ENCODE peak calls at places on chromosomes 2 and 18, in four cellular contexts. One of them, this sample, is unnamed.

GRCh38 chr2:73877071-73877802 is 15.6 kb upstream of the ACTG2 start:
- DNase-seq in IMR-90: no peak
- DNase-seq in trophoblast cell: no peak
- DNase-seq in mesenchymal stem cell: no peak
- DNase-seq in this sample: no peak

GRCh38 chr2:238771639-238772038 is 76.2 kb upstream of the TWIST2 start:
- DNase-seq in IMR-90: no peak
- DNase-seq in trophoblast cell: no peak
- DNase-seq in mesenchymal stem cell: no peak
- DNase-seq in this sample: no peak

GRCh38 chr2:191917967-191918651 is 71.2 kb upstream of the CAVIN2 start:
- DNase-seq in IMR-90: no peak
- DNase-seq in trophoblast cell: no peak
- DNase-seq in mesenchymal stem cell: no peak
- DNase-seq in this sample: no peak

GRCh38 chr2:143936758-143937562 is 583.0 kb downstream of the ZEB2 start:
- DNase-seq in IMR-90: peak; percentile 31
- DNase-seq in trophoblast cell: no peak
- DNase-seq in mesenchymal stem cell: peak; percentile 45
- DNase-seq in this sample: peak; percentile 23

GRCh38 chr2:20522311-20522710 is 75.4 kb downstream of the RHOB start:
- DNase-seq in IMR-90: no peak
- DNase-seq in trophoblast cell: no peak
- DNase-seq in mesenchymal stem cell: no peak
- DNase-seq in this sample: no peak

GRCh38 chr2:152005612-152006011 is 93.2 kb downstream of the CACNB4 start:
- DNase-seq in IMR-90: no peak
- DNase-seq in trophoblast cell: no peak
- DNase-seq in mesenchymal stem cell: no peak
- DNase-seq in this sample: no peak

GRCh38 chr2:238750212-238750904 is 97.5 kb upstream of the TWIST2 start:
- DNase-seq in IMR-90: no peak
- DNase-seq in trophoblast cell: no peak
- DNase-seq in mesenchymal stem cell: no peak
- DNase-seq in this sample: no peak

GRCh38 chr2:51441786-51442185 is 409.9 kb upstream of the NRXN1 start:
- DNase-seq in IMR-90: peak; percentile 6
- DNase-seq in trophoblast cell: no peak
- DNase-seq in mesenchymal stem cell: no peak
- DNase-seq in this sample: no peak

GRCh38 chr2:35503738-35504160 is 851.8 kb upstream of the CRIM1 start:
- DNase-seq in IMR-90: no peak
- DNase-seq in trophoblast cell: no peak
- DNase-seq in mesenchymal stem cell: no peak
- DNase-seq in this sample: no peak

GRCh38 chr2:44949329-44950151 is 8.0 kb downstream of the SIX3 start:
- DNase-seq in IMR-90: peak; percentile 12
- DNase-seq in trophoblast cell: no peak
- DNase-seq in mesenchymal stem cell: peak; percentile 30
- DNase-seq in this sample: peak; percentile 83

GRCh38 chr2:24816884-24817283 is 23.7 kb downstream of the CENPO start:
- DNase-seq in IMR-90: peak; percentile 94
- DNase-seq in trophoblast cell: peak; percentile 48
- DNase-seq in mesenchymal stem cell: peak; percentile 91
- DNase-seq in this sample: peak; percentile 16

GRCh38 chr2:98952971-98953370 is 16.9 kb upstream of the CRACDL start:
- DNase-seq in IMR-90: no peak
- DNase-seq in trophoblast cell: peak; percentile 53
- DNase-seq in mesenchymal stem cell: no peak
- DNase-seq in this sample: no peak

GRCh38 chr2:137938204-137938603 is 26.1 kb upstream of the HNMT start:
- DNase-seq in IMR-90: peak; percentile 59
- DNase-seq in trophoblast cell: no peak
- DNase-seq in mesenchymal stem cell: peak; percentile 53
- DNase-seq in this sample: no peak

GRCh38 chr2:207274541-207274940 is 108.8 kb upstream of the KLF7 start:
- DNase-seq in IMR-90: no peak
- DNase-seq in trophoblast cell: no peak
- DNase-seq in mesenchymal stem cell: no peak
- DNase-seq in this sample: no peak

GRCh38 chr2:236855176-236855865 is 230.4 kb upstream of the COPS8 start:
- DNase-seq in IMR-90: no peak
- DNase-seq in trophoblast cell: no peak
- DNase-seq in mesenchymal stem cell: no peak
- DNase-seq in this sample: no peak

GRCh38 chr2:112582314-112582746 is 2.1 kb upstream of the CHCHD5 start:
- DNase-seq in IMR-90: peak; percentile 68
- DNase-seq in trophoblast cell: peak; percentile 81
- DNase-seq in mesenchymal stem cell: peak; percentile 75
- DNase-seq in this sample: no peak

GRCh38 chr2:234304945-234305344 is 191.9 kb downstream of the ARL4C start:
- DNase-seq in IMR-90: peak; percentile 43
- DNase-seq in trophoblast cell: peak; percentile 94
- DNase-seq in mesenchymal stem cell: peak; percentile 21
- DNase-seq in this sample: peak; percentile 50

GRCh38 chr2:120825370-120826259 is 89.9 kb downstream of the GLI2 start:
- DNase-seq in IMR-90: peak; percentile 90
- DNase-seq in trophoblast cell: peak; percentile 26
- DNase-seq in mesenchymal stem cell: peak; percentile 94
- DNase-seq in this sample: no peak

GRCh38 chr2:68110102-68110501 is 47.3 kb upstream of the C1D start:
- DNase-seq in IMR-90: no peak
- DNase-seq in trophoblast cell: no peak
- DNase-seq in mesenchymal stem cell: no peak
- DNase-seq in this sample: no peak

GRCh38 chr2:225328192-225328591 is 71.3 kb upstream of the NYAP2 start:
- DNase-seq in IMR-90: peak; percentile 57
- DNase-seq in trophoblast cell: no peak
- DNase-seq in mesenchymal stem cell: peak; percentile 74
- DNase-seq in this sample: no peak

GRCh38 chr2:88253375-88253774 is 83.2 kb downstream of the THNSL2 start:
- DNase-seq in IMR-90: no peak
- DNase-seq in trophoblast cell: no peak
- DNase-seq in mesenchymal stem cell: no peak
- DNase-seq in this sample: no peak

GRCh38 chr2:145741161-145741560 is 1221.2 kb upstream of the ZEB2 start:
- DNase-seq in IMR-90: no peak
- DNase-seq in trophoblast cell: no peak
- DNase-seq in mesenchymal stem cell: no peak
- DNase-seq in this sample: no peak

GRCh38 chr2:65562890-65563289 is 130.5 kb upstream of the SPRED2 start:
- DNase-seq in IMR-90: no peak
- DNase-seq in trophoblast cell: no peak
- DNase-seq in mesenchymal stem cell: no peak
- DNase-seq in this sample: no peak

GRCh38 chr18:46297621-46298020 is 193.4 kb downstream of the HAUS1 start:
- DNase-seq in IMR-90: no peak
- DNase-seq in trophoblast cell: no peak
- DNase-seq in mesenchymal stem cell: no peak
- DNase-seq in this sample: no peak

GRCh38 chr2:206970589-206971375 is 31.5 kb downstream of the CPO start:
- DNase-seq in IMR-90: no peak
- DNase-seq in trophoblast cell: no peak
- DNase-seq in mesenchymal stem cell: no peak
- DNase-seq in this sample: no peak

GRCh38 chr2:47520825-47521665 is 118.1 kb downstream of the MSH2 start:
- DNase-seq in IMR-90: peak; percentile 61
- DNase-seq in trophoblast cell: peak; percentile 53
- DNase-seq in mesenchymal stem cell: no peak
- DNase-seq in this sample: no peak

GRCh38 chr2:11342561-11343343 is 1.7 kb downstream of the ROCK2 start:
- DNase-seq in IMR-90: peak; percentile 87
- DNase-seq in trophoblast cell: peak; percentile 61
- DNase-seq in mesenchymal stem cell: peak; percentile 87
- DNase-seq in this sample: no peak

DNA sequence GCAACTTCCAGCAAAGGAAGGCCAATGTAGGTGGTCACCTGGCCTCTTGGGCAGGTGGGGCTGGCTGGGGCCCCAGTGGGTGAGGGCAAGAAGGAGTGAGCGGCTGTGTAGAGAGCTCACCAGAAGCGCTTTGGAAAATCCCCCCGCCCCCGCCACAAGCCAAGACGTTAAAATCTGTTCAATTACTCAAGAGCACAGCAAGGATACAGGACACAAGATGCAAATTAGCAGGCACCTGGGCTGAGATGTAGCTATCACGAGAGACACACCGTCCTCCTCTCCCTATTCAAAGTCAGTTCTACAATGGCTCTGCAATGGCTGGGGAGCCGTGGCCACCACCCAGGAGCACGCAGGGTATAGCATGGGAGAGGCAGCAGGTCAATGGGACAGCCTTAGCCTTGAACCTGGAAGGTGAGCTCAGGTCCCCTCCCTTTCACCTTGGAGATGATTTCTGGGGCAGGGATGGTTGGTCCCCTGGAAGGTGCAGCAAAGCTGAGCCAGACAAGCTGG is 38.5 kb upstream of the GPR17 start:
- DNase-seq in IMR-90: no peak
- DNase-seq in trophoblast cell: no peak
- DNase-seq in mesenchymal stem cell: no peak
- DNase-seq in this sample: no peak
- H2AK5ac ChIP-seq in IMR-90: no peak overlapping the region
- H2AK5ac ChIP-seq in trophoblast cell: no peak overlapping the region
- H2AK5ac ChIP-seq in mesenchymal stem cell: no peak overlapping the region
- H2AK5ac ChIP-seq in this sample: no peak overlapping the region

GRCh38 chr2:10331702-10332401 is 29.1 kb downstream of the HPCAL1 start:
- DNase-seq in IMR-90: no peak
- DNase-seq in trophoblast cell: peak; percentile 41
- DNase-seq in mesenchymal stem cell: no peak
- DNase-seq in this sample: no peak
- H4K91ac ChIP-seq in IMR-90: no peak overlapping the region
- H4K91ac ChIP-seq in trophoblast cell: peak overlapping the region; percentile 25
- H4K91ac ChIP-seq in mesenchymal stem cell: no peak overlapping the region
- H4K91ac ChIP-seq in this sample: no peak overlapping the region

GRCh38 chr18:54030434-54030833 is 194.0 kb downstream of the MBD2 start:
- DNase-seq in IMR-90: no peak
- DNase-seq in trophoblast cell: no peak
- DNase-seq in mesenchymal stem cell: no peak
- DNase-seq in this sample: no peak
- H2AK5ac ChIP-seq in IMR-90: no peak overlapping the region
- H2AK5ac ChIP-seq in trophoblast cell: no peak overlapping the region
- H2AK5ac ChIP-seq in mesenchymal stem cell: no peak overlapping the region
- H2AK5ac ChIP-seq in this sample: no peak overlapping the region

DNA sequence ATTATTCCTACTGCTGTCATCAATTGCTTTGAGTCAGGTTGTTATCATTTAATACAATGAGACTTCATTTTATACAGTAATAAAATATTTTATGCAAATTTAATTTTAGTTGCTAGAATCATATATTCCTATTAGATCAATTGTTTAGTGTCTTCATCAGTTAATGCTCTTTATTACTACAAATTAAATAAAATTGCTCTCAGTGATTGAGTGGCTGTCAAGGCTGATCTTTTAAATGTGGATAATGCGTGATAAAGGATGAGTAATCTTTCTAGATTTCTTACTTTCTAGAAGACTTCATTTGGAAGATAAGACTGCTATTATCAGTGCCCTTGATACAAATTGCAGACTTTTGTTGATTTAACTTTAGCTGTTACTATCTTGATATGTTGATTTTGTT is 59.6 kb upstream of the CDH2 start:
- DNase-seq in IMR-90: no peak
- DNase-seq in trophoblast cell: no peak
- DNase-seq in mesenchymal stem cell: no peak
- DNase-seq in this sample: no peak
- H4K91ac ChIP-seq in IMR-90: no peak overlapping the region
- H4K91ac ChIP-seq in trophoblast cell: no peak overlapping the region
- H4K91ac ChIP-seq in mesenchymal stem cell: no peak overlapping the region
- H4K91ac ChIP-seq in this sample: no peak overlapping the region

GRCh38 chr2:241189093-241189855 is 797 bp downstream of the ANO7 start:
- DNase-seq in IMR-90: no peak
- DNase-seq in trophoblast cell: no peak
- DNase-seq in mesenchymal stem cell: no peak
- DNase-seq in this sample: no peak
- H2AK5ac ChIP-seq in IMR-90: no peak overlapping the region
- H2AK5ac ChIP-seq in trophoblast cell: no peak overlapping the region
- H2AK5ac ChIP-seq in mesenchymal stem cell: no peak overlapping the region
- H2AK5ac ChIP-seq in this sample: no peak overlapping the region

GRCh38 chr18:44677933-44678332 is 2.8 kb upstream of the SETBP1 start:
- DNase-seq in IMR-90: no peak
- DNase-seq in trophoblast cell: no peak
- DNase-seq in mesenchymal stem cell: no peak
- DNase-seq in this sample: no peak

GRCh38 chr18:44679912-44680270 is 797 bp upstream of the SETBP1 start:
- DNase-seq in IMR-90: peak; percentile 31
- DNase-seq in trophoblast cell: peak; percentile 68
- DNase-seq in mesenchymal stem cell: peak; percentile 71
- DNase-seq in this sample: no peak

GRCh38 chr18:44678725-44679055 is 2.0 kb upstream of the SETBP1 start:
- DNase-seq in IMR-90: no peak
- DNase-seq in trophoblast cell: no peak
- DNase-seq in mesenchymal stem cell: no peak
- DNase-seq in this sample: no peak

GRCh38 chr18:44680271-44681038 is at the start of gene SETBP1:
- DNase-seq in IMR-90: peak; percentile 2
- DNase-seq in trophoblast cell: peak; percentile 45
- DNase-seq in mesenchymal stem cell: peak; percentile 56
- DNase-seq in this sample: no peak

DNA sequence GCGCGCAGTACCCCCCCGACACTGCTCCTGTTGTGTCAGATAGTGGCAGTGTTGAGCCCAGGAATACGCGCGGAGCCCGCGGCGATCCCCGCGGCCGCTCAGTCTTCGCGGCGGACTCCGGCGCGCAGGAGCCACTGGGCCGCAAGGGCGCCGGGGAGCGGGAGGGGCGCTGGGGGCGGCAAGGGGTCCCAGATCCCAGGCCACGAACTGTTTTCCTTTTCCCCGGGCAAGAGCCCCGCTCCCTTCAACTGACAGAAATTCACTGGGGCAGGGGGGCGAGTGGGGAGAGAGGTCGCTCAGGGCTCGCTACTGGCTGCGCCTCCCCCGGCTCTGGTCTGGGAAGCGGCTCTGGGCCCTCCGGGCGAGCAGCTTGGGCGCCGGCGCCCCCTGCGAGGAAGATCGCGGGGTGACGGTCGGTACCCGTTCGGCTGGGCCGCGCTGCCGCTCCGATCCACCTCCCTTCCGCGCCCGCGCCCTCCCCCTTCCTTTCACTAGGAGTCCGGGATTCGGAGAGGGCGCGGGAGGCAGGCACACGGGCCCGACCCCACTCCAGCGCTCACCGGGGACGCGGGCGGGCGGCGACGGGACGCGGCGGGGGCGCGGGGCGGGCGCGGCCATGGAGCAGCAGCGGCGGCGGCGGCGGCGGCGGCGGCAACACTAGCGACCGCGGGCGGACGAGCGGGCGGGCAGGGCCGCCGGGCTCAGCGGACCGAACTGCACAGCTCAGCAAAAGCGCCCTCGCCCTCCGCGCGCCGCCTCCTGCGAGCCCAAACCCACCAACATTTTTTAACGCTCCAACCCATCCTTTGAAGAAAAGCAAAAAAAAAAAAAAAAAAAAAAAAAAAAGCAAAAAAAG is 1.4 kb upstream of the SETBP1 start:
- DNase-seq in IMR-90: peak; percentile 81
- DNase-seq in trophoblast cell: peak; percentile 89
- DNase-seq in mesenchymal stem cell: peak; percentile 90
- DNase-seq in this sample: peak; percentile 46
- H4K91ac ChIP-seq in IMR-90: no peak overlapping the region
- H4K91ac ChIP-seq in trophoblast cell: peak overlapping the region; percentile 72
- H4K91ac ChIP-seq in mesenchymal stem cell: peak overlapping the region; percentile 86
- H4K91ac ChIP-seq in this sample: no peak overlapping the region

This sample was measured in H1.